ENCODE peak calls at places on chromosomes 11 and 22, in ten cellular contexts. Z, W, H, N, M, P, A, C, F and O are unnamed samples.

GRCh38 chr11:539971-540481 is 2.7 kb downstream of the LRRC56 start:
- DNase-seq in P (no peak), C (no peak), A (peak; percentile 72), F (no peak), M (no peak), Z (no peak), N (no peak), H (peak; percentile 7), W (no peak), O (no peak)

GRCh38 chr11:19880088-19880345 is 167.4 kb downstream of the NAV2 start:
- DNase-seq in N (no peak), M (no peak), P (no peak), Z (no peak), A (no peak), F (no peak), C (no peak), H (no peak), W (no peak), O (no peak)

GRCh38 chr11:126702987-126703386 is 297.6 kb downstream of the KIRREL3 start:
- DNase-seq in N (no peak), C (peak; percentile 6), H (no peak), P (no peak), Z (no peak), W (no peak), A (no peak), F (no peak), M (no peak), O (peak; percentile 21)

GRCh38 chr22:38267086-38267485 is 5.7 kb downstream of the TMEM184B start:
- DNase-seq in C (no peak), M (no peak), F (peak; percentile 27), Z (no peak), H (no peak), W (no peak), N (no peak), P (no peak), A (no peak), O (no peak)

GRCh38 chr22:42684462-42685195 is 35.4 kb upstream of the CYB5R3 start:
- DNase-seq in F (no peak), A (no peak), W (no peak), Z (no peak), H (no peak), M (no peak), N (no peak), C (no peak), P (peak; percentile 81), O (no peak)

GRCh38 chr11:108897071-108897481 is 232.2 kb downstream of the DDX10 start:
- DNase-seq in P (no peak), Z (no peak), C (no peak), W (no peak), F (no peak), N (no peak), H (no peak), M (no peak), A (no peak), O (no peak)

GRCh38 chr11:119181677-119182412 is 3.4 kb upstream of the NHERF4 start:
- DNase-seq in W (no peak), N (no peak), A (no peak), P (no peak), M (no peak), Z (no peak), H (no peak), C (no peak), F (no peak), O (no peak)

GRCh38 chr11:12180257-12181205 is 70.1 kb downstream of the MICAL2 start:
- DNase-seq in P (no peak), N (no peak), C (no peak), A (no peak), Z (no peak), F (no peak), W (no peak), M (no peak), H (no peak), O (no peak)

GRCh38 chr11:48093795-48094642 is 113.7 kb downstream of the PTPRJ start:
- DNase-seq in M (no peak), H (peak; percentile 54), P (no peak), A (no peak), Z (no peak), N (no peak), C (peak; percentile 66), W (no peak), F (no peak), O (no peak)

DNA sequence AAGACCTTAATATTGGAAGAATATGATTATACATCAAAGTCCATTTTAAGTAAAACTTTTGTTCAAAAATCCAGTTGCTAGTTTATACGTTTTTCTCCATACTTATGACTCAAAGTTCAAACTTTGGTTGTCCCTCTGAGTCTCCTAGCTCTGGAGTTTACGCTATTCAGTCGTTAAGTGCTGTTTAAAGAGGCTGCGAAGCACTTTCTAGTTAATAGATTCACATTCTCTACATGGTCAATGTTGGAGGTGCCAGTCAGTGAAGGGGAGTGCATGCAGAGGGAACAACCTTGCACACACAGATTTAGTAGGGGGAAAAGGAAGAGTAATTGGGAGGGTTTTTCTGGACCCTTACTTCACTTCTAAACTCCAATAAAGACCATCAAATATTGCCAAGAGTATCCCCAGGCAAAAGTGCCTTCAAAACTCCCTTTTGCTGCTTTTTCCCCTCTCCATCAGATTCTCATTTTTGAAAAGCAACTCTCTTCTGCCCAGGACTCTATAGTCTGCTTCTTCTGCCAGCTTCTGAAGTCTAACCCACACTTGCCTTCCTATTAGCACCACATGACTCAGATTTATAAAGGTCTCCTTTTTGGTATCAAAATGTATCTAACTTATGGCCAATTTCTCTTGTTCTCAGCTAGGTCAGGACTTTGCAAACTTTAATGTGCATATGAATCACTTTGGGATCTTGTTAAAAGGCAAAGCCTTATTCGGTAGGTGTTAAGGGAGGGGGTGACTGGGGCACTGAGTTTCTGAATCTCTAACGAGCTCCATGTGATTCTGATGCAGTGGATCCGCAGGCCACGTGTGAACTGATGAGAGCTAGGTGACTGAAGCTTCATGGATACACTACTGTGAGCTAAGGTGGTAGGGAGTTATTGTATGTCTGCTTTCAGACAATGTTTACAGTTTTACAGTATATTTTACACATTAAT is 96.2 kb upstream of the MTMR2 start:
- DNase-seq in P (no peak), W (no peak), F (no peak), M (no peak), C (no peak), A (no peak), H (no peak), N (no peak), Z (no peak), O (no peak)
- H3K4me1 ChIP-seq in P (no peaks in the 10 kb centered on the region), W (no peaks in the 10 kb centered on the region), F (peaks cover 41% of the 10 kb centered on the region), M (no peaks in the 10 kb centered on the region), C (no peaks in the 10 kb centered on the region), A (peaks cover 2% of the 10 kb centered on the region), H (no peaks in the 10 kb centered on the region), N (no peaks in the 10 kb centered on the region), Z (no peaks in the 10 kb centered on the region), O (peaks cover 7% of the 10 kb centered on the region)

DNA sequence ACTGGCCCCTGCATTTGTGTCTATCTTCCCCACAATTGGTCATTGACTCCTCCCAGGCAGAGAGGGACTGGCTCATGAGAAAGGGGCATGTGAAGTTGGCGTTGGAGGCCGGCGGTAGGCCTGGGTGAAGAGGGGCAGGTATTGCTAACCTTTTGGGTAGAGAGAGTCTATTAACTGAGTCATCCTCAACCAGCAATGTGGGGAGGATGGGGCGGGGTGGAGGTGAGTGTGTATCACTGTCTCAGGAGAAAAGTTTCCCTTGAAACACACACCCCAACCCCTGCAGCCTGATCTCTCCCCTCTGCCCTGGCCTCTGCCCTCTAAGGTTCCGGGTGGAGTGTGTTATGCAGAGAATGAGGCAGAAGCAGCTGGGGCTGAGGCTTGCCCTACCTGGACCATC is 60.1 kb upstream of the PHF21B start:
- DNase-seq in P (no peak), C (no peak), H (no peak), F (no peak), M (no peak), N (no peak), A (no peak), Z (no peak), W (no peak), O (no peak)
- TF ChIP-seq CTCF in P (no peak), C (no peak), H (no peak), F (no peak), M (no peak), N (no peak), A (no peak), Z (no peak), W (no peak), O (no peak)

DNA sequence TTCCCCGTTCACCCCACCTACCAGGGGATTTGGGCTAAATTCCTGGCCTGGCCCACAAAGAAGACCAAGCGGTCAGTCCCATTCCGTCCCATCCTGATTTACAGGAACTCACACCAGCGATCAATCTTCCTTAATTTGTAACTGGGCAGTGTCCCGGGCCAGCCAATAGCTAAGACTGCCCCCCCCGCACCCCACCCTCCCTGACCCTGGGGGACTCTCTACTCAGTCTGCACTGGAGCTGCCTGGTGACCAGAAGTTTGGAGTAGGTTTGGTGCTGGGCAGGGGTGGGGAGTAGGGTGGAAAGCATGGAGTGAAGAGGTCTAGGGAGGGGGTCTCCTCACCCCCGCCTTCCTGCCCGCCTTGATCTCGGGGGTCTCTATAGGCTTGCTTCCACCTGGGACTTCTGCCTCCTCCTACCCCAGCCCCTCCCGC is at the start of gene SERPING1:
- DNase-seq in M (peak; percentile 92), A (peak; percentile 72), F (no peak), Z (no peak), W (peak; percentile 72), H (peak; percentile 63), N (peak; percentile 70), P (peak; percentile 91), C (no peak), O (no peak)
- H3K4me3 ChIP-seq in M (peak within 1 kb of the TSS; percentile 51), A (peak within 1 kb of the TSS; percentile 73), F (no peak within 1 kb of the TSS), Z (peak within 1 kb of the TSS; percentile 57), W (peak within 1 kb of the TSS; percentile 78), H (peak within 1 kb of the TSS; percentile 40), N (peak within 1 kb of the TSS; percentile 66), P (peak within 1 kb of the TSS; percentile 82), C (peak within 1 kb of the TSS; percentile 25), O (no peak within 1 kb of the TSS)

GRCh38 chr11:67278939-67279588 is 10.0 kb upstream of the ANKRD13D start:
- DNase-seq in P (no peak), N (peak; percentile 40), C (no peak), M (no peak), F (no peak), A (peak; percentile 77), H (no peak), W (no peak), Z (no peak), O (peak; percentile 3)
- H3K4me1 ChIP-seq in P (peaks cover 5% of the 10 kb centered on the region), N (peaks cover 93% of the 10 kb centered on the region), C (peaks cover 20% of the 10 kb centered on the region), M (peaks cover 55% of the 10 kb centered on the region), F (peaks cover 96% of the 10 kb centered on the region), A (peaks cover 100% of the 10 kb centered on the region), H (no peaks in the 10 kb centered on the region), W (peaks cover 33% of the 10 kb centered on the region), Z (peaks cover 15% of the 10 kb centered on the region), O (peaks cover 24% of the 10 kb centered on the region)

GRCh38 chr11:17013548-17014320 is 480 bp downstream of the PLEKHA7 start:
- DNase-seq in A (peak; percentile 74), C (peak; percentile 41), F (no peak), P (no peak), H (peak; percentile 60), Z (no peak), M (peak; percentile 80), W (no peak), N (peak; percentile 60), O (no peak)
- TF ChIP-seq CTCF in A (no peak), C (no peak), F (no peak), P (no peak), H (no peak), Z (no peak), M (no peak), W (no peak), N (no peak), O (no peak)

GRCh38 chr11:40337118-40337517 is 1122.3 kb downstream of the LRRC4C start:
- DNase-seq in Z (no peak), N (no peak), W (no peak), H (no peak), M (no peak), C (no peak), A (no peak), F (no peak), P (no peak), O (no peak)
- H3K4me3 ChIP-seq in Z (no peak overlapping the region), N (no peak overlapping the region), W (no peak overlapping the region), H (no peak overlapping the region), M (no peak overlapping the region), C (no peak overlapping the region), A (no peak overlapping the region), F (no peak overlapping the region), P (no peak overlapping the region), O (no peak overlapping the region)